ENCODE peak calls at places on chromosomes 4 and X, in seven cellular contexts. One of them, this sample, is unnamed.

GRCh38 chrX:71989768-71990167 is 79.1 kb downstream of the NHSL2 start:
- DNase-seq in esophagus muscularis mucosa: peak
- DNase-seq in gastrocnemius medialis: peak
- DNase-seq in heart left ventricle: peak
- DNase-seq in stomach: no peak
- DNase-seq in tibial nerve: peak
- DNase-seq in sigmoid colon: no peak
- DNase-seq in this sample: no peak

GRCh38 chr4:120613778-120614177 is 308.7 kb downstream of the PRDM5 start:
- DNase-seq in tibial nerve: no peak
- DNase-seq in stomach: no peak
- DNase-seq in sigmoid colon: no peak
- DNase-seq in esophagus muscularis mucosa: no peak
- DNase-seq in heart left ventricle: no peak
- DNase-seq in gastrocnemius medialis: no peak
- DNase-seq in this sample: no peak

GRCh38 chrX:40107291-40108083 is 9.7 kb upstream of the BCOR start:
- DNase-seq in heart left ventricle: peak
- DNase-seq in stomach: peak
- DNase-seq in gastrocnemius medialis: no peak
- DNase-seq in tibial nerve: no peak
- DNase-seq in sigmoid colon: peak
- DNase-seq in esophagus muscularis mucosa: no peak
- DNase-seq in this sample: peak

GRCh38 chrX:23826653-23827052 is 43.7 kb downstream of the SAT1 start:
- DNase-seq in sigmoid colon: no peak
- DNase-seq in esophagus muscularis mucosa: no peak
- DNase-seq in stomach: no peak
- DNase-seq in tibial nerve: no peak
- DNase-seq in heart left ventricle: no peak
- DNase-seq in gastrocnemius medialis: no peak
- DNase-seq in this sample: no peak

GRCh38 chr4:28723371-28723770 is 1862.7 kb downstream of the STIM2 start:
- DNase-seq in heart left ventricle: no peak
- DNase-seq in stomach: no peak
- DNase-seq in esophagus muscularis mucosa: no peak
- DNase-seq in sigmoid colon: no peak
- DNase-seq in tibial nerve: no peak
- DNase-seq in gastrocnemius medialis: no peak
- DNase-seq in this sample: no peak

GRCh38 chrX:50579955-50580354 is 109.3 kb upstream of the DGKK start:
- DNase-seq in heart left ventricle: peak
- DNase-seq in sigmoid colon: no peak
- DNase-seq in tibial nerve: no peak
- DNase-seq in esophagus muscularis mucosa: no peak
- DNase-seq in stomach: peak
- DNase-seq in gastrocnemius medialis: no peak
- DNase-seq in this sample: peak

GRCh38 chrX:46325312-46325877 is 219.8 kb downstream of the ZNF674 start:
- DNase-seq in heart left ventricle: no peak
- DNase-seq in stomach: no peak
- DNase-seq in tibial nerve: no peak
- DNase-seq in esophagus muscularis mucosa: no peak
- DNase-seq in sigmoid colon: no peak
- DNase-seq in gastrocnemius medialis: no peak
- DNase-seq in this sample: no peak

GRCh38 chr4:36043241-36043640 is 201.1 kb downstream of the ARAP2 start:
- DNase-seq in stomach: no peak
- DNase-seq in gastrocnemius medialis: no peak
- DNase-seq in tibial nerve: no peak
- DNase-seq in heart left ventricle: no peak
- DNase-seq in sigmoid colon: no peak
- DNase-seq in esophagus muscularis mucosa: no peak
- DNase-seq in this sample: no peak

GRCh38 chr4:42497142-42497541 is 99.9 kb downstream of the SHISA3 start:
- DNase-seq in stomach: no peak
- DNase-seq in gastrocnemius medialis: no peak
- DNase-seq in esophagus muscularis mucosa: no peak
- DNase-seq in heart left ventricle: no peak
- DNase-seq in tibial nerve: no peak
- DNase-seq in sigmoid colon: no peak
- DNase-seq in this sample: no peak

GRCh38 chr4:108937066-108937465 is 174.2 kb upstream of the ETNPPL start:
- DNase-seq in sigmoid colon: no peak
- DNase-seq in tibial nerve: no peak
- DNase-seq in gastrocnemius medialis: no peak
- DNase-seq in stomach: no peak
- DNase-seq in esophagus muscularis mucosa: no peak
- DNase-seq in heart left ventricle: no peak
- DNase-seq in this sample: no peak

GRCh38 chrX:114344756-114345155 is 239.1 kb upstream of the HTR2C start:
- DNase-seq in esophagus muscularis mucosa: no peak
- DNase-seq in stomach: no peak
- DNase-seq in heart left ventricle: no peak
- DNase-seq in gastrocnemius medialis: no peak
- DNase-seq in sigmoid colon: no peak
- DNase-seq in tibial nerve: no peak
- DNase-seq in this sample: peak

GRCh38 chr4:186227221-186227620 is at the start of gene KLKB1:
- DNase-seq in heart left ventricle: no peak
- DNase-seq in stomach: no peak
- DNase-seq in esophagus muscularis mucosa: no peak
- DNase-seq in gastrocnemius medialis: no peak
- DNase-seq in sigmoid colon: no peak
- DNase-seq in tibial nerve: no peak
- DNase-seq in this sample: no peak

GRCh38 chr4:94237271-94237670 is 29.6 kb downstream of the SMARCAD1 start:
- DNase-seq in tibial nerve: no peak
- DNase-seq in heart left ventricle: no peak
- DNase-seq in gastrocnemius medialis: no peak
- DNase-seq in stomach: no peak
- DNase-seq in sigmoid colon: no peak
- DNase-seq in esophagus muscularis mucosa: no peak
- DNase-seq in this sample: no peak

GRCh38 chr4:8882239-8882638 is 10.6 kb upstream of the HMX1 start:
- DNase-seq in gastrocnemius medialis: no peak
- DNase-seq in heart left ventricle: no peak
- DNase-seq in tibial nerve: no peak
- DNase-seq in sigmoid colon: no peak
- DNase-seq in stomach: no peak
- DNase-seq in esophagus muscularis mucosa: no peak
- DNase-seq in this sample: no peak

GRCh38 chrX:102739642-102740041 is 19.1 kb downstream of the GPRASP3 start:
- DNase-seq in esophagus muscularis mucosa: no peak
- DNase-seq in tibial nerve: no peak
- DNase-seq in stomach: no peak
- DNase-seq in heart left ventricle: no peak
- DNase-seq in sigmoid colon: no peak
- DNase-seq in gastrocnemius medialis: no peak
- DNase-seq in this sample: no peak

GRCh38 chr4:57214654-57215411 is 104.6 kb upstream of the IGFBP7 start:
- DNase-seq in heart left ventricle: no peak
- DNase-seq in tibial nerve: no peak
- DNase-seq in sigmoid colon: no peak
- DNase-seq in gastrocnemius medialis: no peak
- DNase-seq in stomach: no peak
- DNase-seq in esophagus muscularis mucosa: no peak
- DNase-seq in this sample: no peak

GRCh38 chr4:3062466-3062865 is 11.9 kb downstream of the HTT-AS start:
- DNase-seq in esophagus muscularis mucosa: no peak
- DNase-seq in stomach: no peak
- DNase-seq in sigmoid colon: no peak
- DNase-seq in heart left ventricle: no peak
- DNase-seq in gastrocnemius medialis: no peak
- DNase-seq in tibial nerve: no peak
- DNase-seq in this sample: no peak

GRCh38 chr4:6408263-6408662 is 64.2 kb downstream of the PPP2R2C start:
- DNase-seq in tibial nerve: no peak
- DNase-seq in esophagus muscularis mucosa: no peak
- DNase-seq in heart left ventricle: peak
- DNase-seq in stomach: no peak
- DNase-seq in gastrocnemius medialis: no peak
- DNase-seq in sigmoid colon: no peak
- DNase-seq in this sample: no peak

GRCh38 chrX:123818243-123818642 is 41.6 kb upstream of the XIAP start:
- DNase-seq in esophagus muscularis mucosa: no peak
- DNase-seq in heart left ventricle: no peak
- DNase-seq in gastrocnemius medialis: no peak
- DNase-seq in stomach: peak
- DNase-seq in tibial nerve: no peak
- DNase-seq in sigmoid colon: no peak
- DNase-seq in this sample: peak

GRCh38 chr4:87316961-87317360 is 5.7 kb downstream of the HSD17B13 start:
- DNase-seq in tibial nerve: no peak
- DNase-seq in heart left ventricle: no peak
- DNase-seq in stomach: no peak
- DNase-seq in sigmoid colon: no peak
- DNase-seq in gastrocnemius medialis: no peak
- DNase-seq in esophagus muscularis mucosa: no peak
- DNase-seq in this sample: no peak

GRCh38 chr4:87317527-87317926 is 5.2 kb downstream of the HSD17B13 start:
- DNase-seq in tibial nerve: no peak
- DNase-seq in esophagus muscularis mucosa: no peak
- DNase-seq in sigmoid colon: no peak
- DNase-seq in gastrocnemius medialis: no peak
- DNase-seq in heart left ventricle: no peak
- DNase-seq in stomach: no peak
- DNase-seq in this sample: no peak

GRCh38 chr4:87326460-87326859 is 3.8 kb upstream of the HSD17B13 start:
- DNase-seq in gastrocnemius medialis: no peak
- DNase-seq in heart left ventricle: no peak
- DNase-seq in esophagus muscularis mucosa: no peak
- DNase-seq in stomach: no peak
- DNase-seq in sigmoid colon: no peak
- DNase-seq in tibial nerve: no peak
- DNase-seq in this sample: no peak

GRCh38 chr4:87321888-87322287 is 794 bp downstream of the HSD17B13 start:
- DNase-seq in esophagus muscularis mucosa: no peak
- DNase-seq in gastrocnemius medialis: no peak
- DNase-seq in stomach: no peak
- DNase-seq in heart left ventricle: no peak
- DNase-seq in tibial nerve: no peak
- DNase-seq in sigmoid colon: no peak
- DNase-seq in this sample: no peak

DNA sequence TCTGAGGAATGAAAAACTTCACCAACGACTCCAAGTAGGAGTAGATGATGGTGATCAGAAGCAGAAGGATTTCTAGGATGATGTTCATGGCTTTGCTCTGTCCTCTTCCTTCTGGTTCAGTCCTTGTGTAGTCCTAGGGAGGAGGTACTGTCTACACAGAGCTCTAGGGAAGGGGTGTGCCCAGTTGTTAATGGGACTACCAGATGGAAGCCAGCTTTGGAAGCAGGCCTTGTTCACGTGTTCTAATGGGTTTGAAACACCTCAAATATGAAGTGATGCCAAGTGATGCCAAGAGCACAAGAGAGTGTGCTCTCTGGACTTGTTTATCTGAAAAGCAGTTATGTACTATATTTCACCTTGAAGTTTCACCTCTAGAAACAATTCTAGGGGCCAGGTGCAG is at the start of gene HSD17B13:
- DNase-seq in heart left ventricle: no peak
- DNase-seq in stomach: no peak
- DNase-seq in esophagus muscularis mucosa: no peak
- DNase-seq in gastrocnemius medialis: no peak
- DNase-seq in tibial nerve: no peak
- DNase-seq in sigmoid colon: no peak
- DNase-seq in this sample: no peak
- TF ChIP-seq POLR2A in heart left ventricle: no peak
- TF ChIP-seq POLR2A in stomach: no peak
- TF ChIP-seq POLR2A in esophagus muscularis mucosa: no peak
- TF ChIP-seq POLR2A in gastrocnemius medialis: no peak
- TF ChIP-seq POLR2A in tibial nerve: no peak
- TF ChIP-seq POLR2A in sigmoid colon: no peak
- TF ChIP-seq POLR2A in this sample: no peak

DNA sequence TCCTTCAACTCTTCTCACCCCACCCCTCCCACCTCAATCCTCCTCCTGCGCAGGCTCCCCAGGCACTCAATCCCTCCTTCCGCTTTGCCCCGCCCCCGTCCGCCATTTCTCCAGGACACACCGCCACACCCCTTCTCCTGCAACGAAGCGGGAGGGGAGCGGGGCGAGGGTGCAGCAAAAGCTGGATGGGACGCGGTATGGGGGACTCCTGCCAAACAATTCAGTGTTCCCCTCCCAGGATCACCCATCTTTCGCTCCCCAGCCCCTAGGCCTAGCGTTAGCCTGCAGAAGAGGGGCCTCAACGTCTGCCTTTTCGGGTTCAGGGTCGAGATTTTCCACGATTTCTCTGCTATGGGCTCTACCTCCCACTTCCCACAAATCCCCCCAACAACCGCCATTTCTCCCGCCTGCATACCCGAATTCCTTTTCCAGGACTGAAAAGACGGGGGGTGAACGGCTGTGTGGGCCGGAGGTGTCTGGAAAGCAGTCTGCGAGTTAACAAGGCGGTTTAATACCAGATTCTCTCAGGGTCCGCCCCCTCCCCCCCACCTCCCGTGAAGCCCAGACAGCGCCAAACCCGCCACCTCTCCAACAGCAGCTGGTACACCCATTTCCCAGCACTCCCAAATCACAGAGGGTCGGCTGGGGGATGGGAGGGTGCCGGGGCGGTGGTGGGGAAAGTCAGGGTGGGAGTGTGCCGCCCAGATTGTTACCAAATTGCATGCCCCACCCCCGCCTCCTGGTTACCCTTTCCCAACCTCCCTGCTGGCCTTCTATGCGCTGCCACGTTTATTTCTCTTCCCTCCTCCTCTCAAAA is 781 bp downstream of the ARMCX2 start:
- DNase-seq in esophagus muscularis mucosa: no peak
- DNase-seq in heart left ventricle: peak
- DNase-seq in tibial nerve: peak
- DNase-seq in stomach: peak
- DNase-seq in sigmoid colon: peak
- DNase-seq in gastrocnemius medialis: peak
- DNase-seq in this sample: peak
- TF ChIP-seq POLR2A in esophagus muscularis mucosa: no peak
- TF ChIP-seq POLR2A in heart left ventricle: no peak
- TF ChIP-seq POLR2A in tibial nerve: peak
- TF ChIP-seq POLR2A in stomach: no peak
- TF ChIP-seq POLR2A in sigmoid colon: no peak
- TF ChIP-seq POLR2A in gastrocnemius medialis: no peak
- TF ChIP-seq POLR2A in this sample: no peak

DNA sequence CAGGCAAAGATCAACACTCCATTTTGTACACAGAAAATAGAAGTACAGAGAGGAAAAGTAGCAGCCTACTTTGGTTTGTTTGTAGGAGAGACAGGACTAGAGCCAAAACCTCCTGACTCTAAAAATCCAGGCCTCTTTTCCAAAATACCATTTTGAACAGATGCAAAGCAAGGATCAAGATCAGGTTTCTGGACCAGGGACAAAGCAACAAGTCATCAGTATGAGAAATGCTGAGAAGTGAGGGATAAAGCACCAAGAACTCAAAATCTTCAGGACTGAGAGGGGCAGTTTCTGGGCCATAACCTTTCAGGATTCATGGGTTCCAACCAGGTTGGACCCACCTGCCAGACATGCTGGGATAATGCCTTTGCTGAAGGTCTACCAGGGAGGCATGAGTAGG is 36.6 kb upstream of the MBTPS2 start:
- DNase-seq in tibial nerve: no peak
- DNase-seq in stomach: no peak
- DNase-seq in sigmoid colon: no peak
- DNase-seq in heart left ventricle: no peak
- DNase-seq in esophagus muscularis mucosa: no peak
- DNase-seq in gastrocnemius medialis: no peak
- DNase-seq in this sample: no peak
- TF ChIP-seq POLR2A in tibial nerve: no peak
- TF ChIP-seq POLR2A in stomach: no peak
- TF ChIP-seq POLR2A in sigmoid colon: no peak
- TF ChIP-seq POLR2A in heart left ventricle: no peak
- TF ChIP-seq POLR2A in esophagus muscularis mucosa: no peak
- TF ChIP-seq POLR2A in gastrocnemius medialis: no peak
- TF ChIP-seq POLR2A in this sample: no peak

GRCh38 chrX:19840899-19841648 is 46.3 kb downstream of the SH3KBP1 start:
- DNase-seq in gastrocnemius medialis: no peak
- DNase-seq in sigmoid colon: no peak
- DNase-seq in heart left ventricle: no peak
- DNase-seq in esophagus muscularis mucosa: no peak
- DNase-seq in stomach: no peak
- DNase-seq in tibial nerve: no peak
- DNase-seq in this sample: peak
- TF ChIP-seq POLR2A in gastrocnemius medialis: no peak
- TF ChIP-seq POLR2A in sigmoid colon: no peak
- TF ChIP-seq POLR2A in heart left ventricle: no peak
- TF ChIP-seq POLR2A in esophagus muscularis mucosa: no peak
- TF ChIP-seq POLR2A in stomach: no peak
- TF ChIP-seq POLR2A in tibial nerve: no peak
- TF ChIP-seq POLR2A in this sample: peak